ENCODE peak calls at places on chromosomes 3 and 15, in four cellular contexts. P is AG09309, J is epithelial cell of esophagus, H is transverse colon. A is an unnamed sample.

GRCh38 chr15:89179966-89180875 is 41.2 kb downstream of the RLBP1 start:
- DNase-seq in P (peak), J (no peak), H (no peak), A (no peak)

GRCh38 chr15:68682330-68682729 is 103.5 kb downstream of the CORO2B start:
- DNase-seq in P (no peak), J (no peak), H (no peak), A (no peak)

GRCh38 chr3:14480207-14481017 is 59.7 kb downstream of the GRIP2 start:
- DNase-seq in P (no peak), J (peak), H (no peak), A (no peak)

GRCh38 chr3:55406666-55407425 is 80.3 kb downstream of the WNT5A start:
- DNase-seq in P (no peak), J (no peak), H (no peak), A (no peak)

GRCh38 chr3:194069421-194070219 is 66.3 kb upstream of the HES1 start:
- DNase-seq in P (peak), J (peak), H (no peak), A (no peak)

GRCh38 chr3:155519081-155519480 is 225.6 kb upstream of the STRIT1 start:
- DNase-seq in P (no peak), J (no peak), H (no peak), A (no peak)

GRCh38 chr3:196149375-196149774 is 61.8 kb downstream of the ZDHHC19 start:
- DNase-seq in P (no peak), J (no peak), H (no peak), A (no peak)

GRCh38 chr3:13420817-13421755 is 964 bp upstream of the NUP210 start:
- DNase-seq in P (no peak), J (no peak), H (peak), A (no peak)

GRCh38 chr15:40936709-40937666 is 7.8 kb downstream of the DLL4 start:
- DNase-seq in P (no peak), J (peak), H (no peak), A (no peak)

GRCh38 chr15:100029045-100029444 is 295.8 kb upstream of the LYSMD4 start:
- DNase-seq in P (no peak), J (no peak), H (no peak), A (no peak)

GRCh38 chr3:49333091-49333490 is 6.8 kb downstream of the USP4 start:
- DNase-seq in P (no peak), J (no peak), H (no peak), A (no peak)

GRCh38 chr3:32184187-32184730 is 54.2 kb upstream of the CMTM8 start:
- DNase-seq in P (peak), J (no peak), H (no peak), A (no peak)

GRCh38 chr3:187139126-187139894 is at the start of gene RPL39L:
- DNase-seq in P (peak), J (peak), H (peak), A (peak)

GRCh38 chr15:34223904-34224596 is 766 bp upstream of the EMC4 start:
- DNase-seq in P (no peak), J (no peak), H (peak), A (no peak)

GRCh38 chr15:81002254-81003022 is 1.7 kb downstream of the TLNRD1 start:
- DNase-seq in P (no peak), J (no peak), H (peak), A (no peak)

GRCh38 chr3:143099690-143100089 is 19.9 kb upstream of the CHST2 start:
- DNase-seq in P (no peak), J (no peak), H (no peak), A (no peak)

GRCh38 chr15:62063851-62064635 is 2.7 kb upstream of the C2CD4A start:
- DNase-seq in P (no peak), J (peak), H (no peak), A (no peak)

GRCh38 chr3:127304121-127304744 is 16.4 kb upstream of the PRR20G start:
- DNase-seq in P (no peak), J (peak), H (peak), A (no peak)

GRCh38 chr3:15342945-15343344 is 10.6 kb upstream of the SH3BP5 start:
- DNase-seq in P (no peak), J (no peak), H (no peak), A (no peak)

GRCh38 chr3:60190073-60190472 is 1061.2 kb downstream of the FHIT start:
- DNase-seq in P (no peak), J (no peak), H (no peak), A (no peak)

GRCh38 chr15:45635191-45635638 is 386 bp downstream of the SQOR start:
- DNase-seq in P (no peak), J (peak), H (peak), A (no peak)

GRCh38 chr3:37825744-37826143 is 35.9 kb upstream of the CTDSPL start:
- DNase-seq in P (no peak), J (peak), H (no peak), A (no peak)

GRCh38 chr15:49868348-49868747 is 247.5 kb downstream of the DTWD1 start:
- DNase-seq in P (no peak), J (no peak), H (no peak), A (no peak)

GRCh38 chr15:81502436-81502835 is 128.4 kb upstream of the TMC3 start:
- DNase-seq in P (no peak), J (no peak), H (no peak), A (no peak)

GRCh38 chr3:114928989-114929620 is 218.0 kb downstream of the ZBTB20 start:
- DNase-seq in P (no peak), J (peak), H (no peak), A (no peak)

GRCh38 chr3:79028916-79029315 is 738.9 kb downstream of the ROBO1 start:
- DNase-seq in P (no peak), J (no peak), H (no peak), A (no peak)

GRCh38 chr3:170162630-170163029 is 18.9 kb downstream of the PHC3 start:
- DNase-seq in P (no peak), J (no peak), H (no peak), A (no peak)

GRCh38 chr15:43104426-43104825 is 1.4 kb downstream of the UBR1 start:
- DNase-seq in P (no peak), J (peak), H (no peak), A (no peak)

GRCh38 chr3:34683851-34684250 is 885.4 kb downstream of the PDCD6IP start:
- DNase-seq in P (peak), J (peak), H (peak), A (no peak)

GRCh38 chr15:42090375-42090774 is 4.0 kb downstream of the PLA2G4D start:
- DNase-seq in P (no peak), J (no peak), H (peak), A (no peak)

GRCh38 chr3:162719684-162720341 is 1223.2 kb downstream of the OTOL1 start:
- DNase-seq in P (peak), J (peak), H (no peak), A (peak)

GRCh38 chr3:194870394-194871110 is 184.9 kb downstream of the FAM43A start:
- DNase-seq in P (no peak), J (peak), H (peak), A (no peak)

GRCh38 chr15:78875107-78875914 is 2.6 kb downstream of the MORF4L1 start:
- DNase-seq in P (no peak), J (no peak), H (no peak), A (no peak)

GRCh38 chr3:68007621-68008226 is 353.3 kb upstream of the SUCLG2 start:
- DNase-seq in P (no peak), J (no peak), H (no peak), A (no peak)

GRCh38 chr3:79639855-79640254 is 127.9 kb downstream of the ROBO1 start:
- DNase-seq in P (no peak), J (no peak), H (no peak), A (no peak)

GRCh38 chr15:29651476-29652072 is 170.7 kb downstream of the TJP1 start:
- DNase-seq in P (no peak), J (no peak), H (no peak), A (no peak)

GRCh38 chr15:29652595-29652994 is 169.7 kb downstream of the TJP1 start:
- DNase-seq in P (no peak), J (no peak), H (no peak), A (no peak)

DNA sequence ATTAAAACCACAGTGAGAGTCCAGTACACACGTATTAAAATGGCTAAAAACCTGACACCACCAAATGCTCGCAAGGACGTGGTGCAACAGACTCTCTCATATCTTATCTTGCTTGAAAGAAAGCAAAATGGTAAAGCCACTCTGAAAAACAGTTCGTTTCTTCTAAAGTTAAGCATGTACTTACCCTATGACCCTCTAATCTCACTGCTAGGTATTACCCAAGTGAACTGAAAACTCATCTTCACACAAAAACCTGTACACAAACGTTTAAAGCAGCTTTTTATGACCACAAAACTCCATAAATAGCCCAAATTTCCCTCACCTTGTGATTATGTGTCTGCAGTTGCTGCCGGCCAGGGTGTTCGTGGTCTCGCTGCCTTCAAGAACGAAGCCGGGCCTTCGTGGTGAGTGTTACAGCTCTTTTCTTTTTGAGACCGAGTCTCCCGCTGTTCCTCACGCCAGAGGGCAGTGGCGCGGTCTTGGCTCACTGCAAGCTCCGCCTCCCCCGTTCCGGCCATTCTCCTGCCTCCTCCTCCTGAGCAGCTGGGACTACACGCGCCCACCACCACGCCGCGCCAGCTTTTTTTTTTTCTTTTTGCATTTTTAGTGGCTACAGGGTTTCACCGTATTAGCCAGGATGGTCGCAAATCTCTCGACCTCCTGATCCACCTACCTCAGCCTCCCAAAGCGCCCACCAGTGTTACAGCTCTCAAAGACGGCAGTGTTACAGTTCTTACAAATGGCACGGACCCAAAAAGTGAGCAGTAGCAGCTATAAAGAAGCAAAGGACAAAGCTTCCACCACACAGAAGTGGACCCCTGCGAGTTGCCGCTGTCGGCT is 165.4 kb downstream of the TJP1 start:
- DNase-seq in P (no peak), J (no peak), H (no peak), A (no peak)
- H3K4me3 ChIP-seq in P (no peak), J (no peak), H (no peak), A (no peak)

GRCh38 chr15:85733415-85733814 is 61.3 kb downstream of the KLHL25 start:
- DNase-seq in P (no peak), J (no peak), H (no peak), A (no peak)
- H3K4me3 ChIP-seq in P (no peak), J (no peak), H (no peak), A (no peak)

DNA sequence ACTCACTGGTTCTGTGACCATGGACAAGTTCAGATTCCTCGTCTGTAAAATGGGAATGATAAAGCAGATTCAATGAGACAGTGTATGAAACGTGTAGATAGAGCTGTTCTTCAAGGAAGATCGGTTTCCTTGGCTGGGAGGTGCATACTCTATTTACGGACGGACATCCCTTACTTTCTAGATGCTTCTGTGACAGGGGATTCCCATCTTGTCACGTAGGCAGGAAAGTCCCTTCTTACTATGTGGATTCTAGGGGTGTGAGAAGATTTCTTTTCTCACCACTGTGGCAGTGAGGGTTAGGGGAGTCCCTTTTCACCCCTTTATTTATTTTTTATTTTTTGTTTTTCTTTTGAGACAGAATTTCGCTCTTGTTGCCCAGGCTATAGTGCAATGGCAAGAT is 180.9 kb upstream of the TBL1XR1 start:
- DNase-seq in P (no peak), J (no peak), H (no peak), A (no peak)
- H3K4me3 ChIP-seq in P (no peak), J (no peak), H (no peak), A (no peak)

DNA sequence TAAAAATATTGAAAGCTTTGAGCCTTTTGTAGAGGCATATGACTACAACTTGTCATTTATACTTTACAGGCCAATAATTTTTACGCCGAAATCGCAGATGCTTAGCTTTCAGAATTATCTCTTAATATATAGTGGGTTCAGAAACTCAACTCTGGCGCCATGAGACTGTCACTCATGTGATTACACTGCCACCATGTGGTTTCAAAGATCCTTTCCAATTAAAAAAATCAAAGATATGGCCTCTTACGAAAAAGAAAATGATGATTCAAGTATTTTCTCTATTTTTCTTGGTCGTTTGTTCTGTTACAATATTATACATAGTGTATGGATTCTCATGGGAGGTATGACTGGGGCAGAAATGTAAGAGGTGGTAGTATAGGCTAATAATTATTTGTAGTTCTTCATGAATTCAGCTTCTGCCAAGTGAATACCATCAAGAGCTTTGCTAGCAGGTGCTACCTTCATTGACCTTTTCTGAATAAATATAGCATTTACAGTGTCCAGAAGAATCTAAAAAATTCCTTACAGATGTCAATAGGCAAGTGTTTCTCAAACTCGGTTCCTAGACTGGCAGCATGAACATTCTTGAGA is 751.7 kb upstream of the GOLIM4 start:
- DNase-seq in P (no peak), J (peak), H (no peak), A (peak)
- H3K4me3 ChIP-seq in P (no peak), J (no peak), H (no peak), A (no peak)

DNA sequence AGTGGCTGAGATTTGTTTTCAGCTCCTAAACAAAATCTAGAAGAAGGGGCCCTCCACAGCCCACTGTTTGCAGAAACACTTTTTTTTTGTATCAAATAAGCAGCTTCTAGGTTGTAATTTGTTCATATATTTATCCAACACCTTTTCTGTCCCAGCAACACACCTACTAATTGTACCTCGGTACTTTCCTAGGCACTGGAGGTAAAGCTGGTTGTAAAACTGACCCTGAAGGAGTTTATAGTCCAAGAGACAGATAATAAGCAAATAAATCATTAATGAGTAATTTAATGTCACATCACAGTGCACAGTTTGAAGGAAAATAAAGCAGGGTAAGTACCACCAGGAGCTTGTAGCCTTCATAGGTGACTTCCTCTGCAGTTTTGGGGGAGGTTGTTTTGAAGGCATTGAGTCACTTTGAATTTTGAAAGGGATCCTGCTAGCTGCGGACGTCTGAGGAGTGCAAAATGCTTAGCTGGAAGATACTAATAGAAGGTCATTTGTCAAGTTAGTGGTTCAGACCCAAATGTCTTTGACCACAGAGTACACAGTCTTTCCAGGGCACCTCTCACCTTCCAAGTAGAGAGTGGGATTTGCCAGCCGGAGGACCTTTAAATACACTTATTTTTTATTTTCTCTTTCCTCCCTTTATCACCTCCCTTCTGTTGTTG is 53.7 kb downstream of the CMSS1 start:
- DNase-seq in P (no peak), J (no peak), H (no peak), A (no peak)
- H3K4me3 ChIP-seq in P (no peak), J (no peak), H (peak), A (no peak)

GRCh38 chr15:85580914-85581313 is 200.5 kb downstream of the AKAP13 start:
- DNase-seq in P (no peak), J (peak), H (peak), A (no peak)
- H3K4me3 ChIP-seq in P (no peak), J (no peak), H (peak), A (no peak)

DNA sequence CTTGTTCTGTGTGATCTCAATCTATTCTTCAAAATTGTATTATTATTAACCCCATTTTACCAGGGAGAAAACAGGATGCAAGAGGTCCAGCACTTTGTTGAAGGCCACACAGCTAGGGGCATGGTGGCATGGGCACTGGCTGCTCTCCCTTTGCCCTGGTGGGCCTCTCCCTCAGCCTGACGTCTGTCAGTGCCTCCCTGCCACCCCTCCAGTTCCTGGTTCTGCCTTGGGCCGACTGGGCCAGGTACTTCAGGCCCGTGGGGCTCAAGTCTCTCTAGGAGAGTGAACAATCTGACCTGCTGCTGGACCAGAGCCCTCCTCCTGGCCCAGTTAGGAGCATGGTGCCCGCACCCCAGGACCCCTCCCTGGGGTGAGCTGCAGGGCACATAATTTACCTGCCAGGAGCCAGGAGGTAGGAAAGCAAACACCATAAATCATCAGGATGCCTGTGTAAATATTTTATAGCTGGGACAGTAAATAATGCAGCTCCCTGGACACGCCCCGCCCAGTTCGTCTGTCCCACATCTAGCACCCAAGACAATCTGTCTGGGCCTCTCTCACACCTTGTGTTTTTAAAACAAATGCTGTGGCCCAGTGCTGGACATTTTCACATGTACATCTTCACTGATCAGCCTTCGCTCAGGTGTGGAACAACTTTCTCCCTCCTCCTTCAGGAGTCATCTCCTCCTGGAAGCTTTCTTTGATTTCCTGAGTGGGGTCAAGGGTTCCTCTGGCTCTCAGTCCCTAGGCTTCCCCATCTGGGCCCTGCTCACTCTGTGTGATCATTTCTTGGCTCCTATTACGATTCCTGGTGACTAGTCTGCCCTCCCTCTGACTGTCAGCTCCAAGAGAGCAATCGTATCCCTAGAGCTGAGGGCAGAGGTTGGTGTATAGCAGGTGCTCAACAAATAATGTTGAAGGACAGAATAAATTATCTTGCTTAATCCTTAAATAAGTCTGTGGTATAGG is 15.2 kb upstream of the RFT1 start:
- DNase-seq in P (no peak), J (no peak), H (peak), A (no peak)
- H3K4me3 ChIP-seq in P (no peak), J (no peak), H (no peak), A (no peak)

GRCh38 chr15:48334260-48334659 is 3.0 kb downstream of the DUT start:
- DNase-seq in P (no peak), J (peak), H (no peak), A (no peak)
- H3K4me3 ChIP-seq in P (no peak), J (no peak), H (no peak), A (no peak)

GRCh38 chr3:100043271-100043670 is 71.0 kb downstream of the FILIP1L start:
- DNase-seq in P (no peak), J (no peak), H (no peak), A (no peak)
- H3K4me3 ChIP-seq in P (no peak), J (no peak), H (no peak), A (no peak)

A was measured in HFF-Myc.